ENCODE peak calls at places on chromosomes 4 and X, in nine cellular contexts. B is suprapubic skin, W is uterus, L is spleen, Q is right lobe of liver, U is breast epithelium, V is A549, H is esophagus muscularis mucosa, K is prostate gland. D is an unnamed sample.

GRCh38 chr4:88746186-88746585 is 48.6 kb upstream of the NAP1L5 start:
- DNase-seq in B (no peak), W (no peak), L (no peak), Q (no peak), U (no peak), V (no peak), H (no peak), K (no peak), D (no peak)

GRCh38 chr4:101306225-101306624 is 41.1 kb downstream of the PPP3CA start:
- DNase-seq in B (no peak), W (no peak), L (no peak), Q (no peak), U (no peak), V (no peak), H (no peak), K (no peak), D (no peak)

GRCh38 chr4:89836031-89836777 is 757 bp downstream of the SNCA start:
- DNase-seq in B (no peak), W (peak; percentile 24), L (no peak), Q (no peak), U (no peak), V (no peak), H (no peak), K (peak; percentile 5), D (no peak)

GRCh38 chrX:70442224-70442623 is 2.4 kb upstream of the DLG3 start:
- DNase-seq in B (no peak), W (no peak), L (no peak), Q (no peak), U (no peak), V (no peak), H (no peak), K (no peak), D (no peak)

GRCh38 chrX:102085706-102086105 is 39.8 kb upstream of the TCEAL2 start:
- DNase-seq in B (no peak), W (no peak), L (no peak), Q (no peak), U (no peak), V (no peak), H (no peak), K (no peak), D (no peak)

GRCh38 chr4:88938138-88938537 is 118.8 kb downstream of the FAM13A start:
- DNase-seq in B (no peak), W (no peak), L (no peak), Q (no peak), U (no peak), V (no peak), H (no peak), K (no peak), D (no peak)

GRCh38 chr4:126827669-126828068 is 805.1 kb upstream of the INTU start:
- DNase-seq in B (no peak), W (no peak), L (no peak), Q (no peak), U (no peak), V (no peak), H (no peak), K (no peak), D (no peak)

GRCh38 chr4:113951263-113951662 is 28.2 kb downstream of the ARSJ start:
- DNase-seq in B (no peak), W (no peak), L (no peak), Q (no peak), U (no peak), V (no peak), H (no peak), K (no peak), D (peak; percentile 23)

GRCh38 chr4:52983563-52984303 is 121.6 kb downstream of the RASL11B start:
- DNase-seq in B (no peak), W (no peak), L (no peak), Q (no peak), U (no peak), V (peak; percentile 10), H (no peak), K (peak; percentile 42), D (no peak)

DNA sequence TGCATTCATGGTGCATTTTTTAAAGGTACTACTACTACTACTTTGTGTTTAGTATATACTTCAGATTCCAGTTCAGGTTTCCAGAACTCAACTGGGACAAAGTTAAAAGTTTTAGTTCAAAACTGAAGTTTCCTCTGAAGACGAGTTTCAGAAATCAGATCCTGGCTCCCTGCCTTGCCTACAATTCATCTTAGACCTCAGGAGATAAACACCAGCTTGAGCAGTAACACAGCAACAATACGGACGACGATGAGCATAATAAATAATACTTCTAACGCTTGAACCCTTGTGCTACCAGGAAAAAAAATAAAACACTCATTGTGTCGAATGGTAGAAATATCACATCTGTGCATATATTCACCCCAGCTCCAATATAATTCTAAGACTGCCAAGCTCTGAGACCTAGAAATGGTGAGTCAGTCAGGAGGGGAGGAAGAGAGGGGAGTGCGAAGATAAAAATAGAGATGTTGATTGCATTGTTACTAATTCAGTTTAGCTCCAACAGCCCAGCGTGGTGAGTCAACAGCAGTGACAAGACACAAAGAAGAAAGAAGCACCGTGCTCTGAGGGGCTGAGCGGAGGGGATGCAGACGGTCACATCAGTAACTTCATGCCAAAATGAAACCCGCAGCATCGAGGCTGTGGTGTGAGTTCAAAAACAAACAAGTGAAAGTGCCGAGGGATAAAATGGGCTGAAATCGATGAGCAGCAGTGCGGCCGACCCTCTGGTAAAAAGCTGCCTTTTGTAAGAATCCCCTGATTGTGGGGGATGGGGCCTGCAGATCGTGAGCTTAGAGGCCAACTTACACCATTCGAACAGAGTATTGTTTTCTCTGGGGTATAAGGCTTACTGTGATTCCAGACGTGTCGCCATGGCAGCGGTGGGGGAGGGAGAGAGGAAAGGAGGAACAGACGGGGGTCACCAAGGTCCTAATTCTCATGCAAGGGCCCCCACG is 150.3 kb downstream of the MGST2 start:
- DNase-seq in B (no peak), W (peak; percentile 86), L (no peak), Q (no peak), U (no peak), V (no peak), H (no peak), K (no peak), D (peak; percentile 81)
- TF ChIP-seq POLR2A in B (no peak), W (no peak), L (no peak), Q (no peak), U (no peak), V (no peak), H (no peak), K (no peak), D (no peak)

DNA sequence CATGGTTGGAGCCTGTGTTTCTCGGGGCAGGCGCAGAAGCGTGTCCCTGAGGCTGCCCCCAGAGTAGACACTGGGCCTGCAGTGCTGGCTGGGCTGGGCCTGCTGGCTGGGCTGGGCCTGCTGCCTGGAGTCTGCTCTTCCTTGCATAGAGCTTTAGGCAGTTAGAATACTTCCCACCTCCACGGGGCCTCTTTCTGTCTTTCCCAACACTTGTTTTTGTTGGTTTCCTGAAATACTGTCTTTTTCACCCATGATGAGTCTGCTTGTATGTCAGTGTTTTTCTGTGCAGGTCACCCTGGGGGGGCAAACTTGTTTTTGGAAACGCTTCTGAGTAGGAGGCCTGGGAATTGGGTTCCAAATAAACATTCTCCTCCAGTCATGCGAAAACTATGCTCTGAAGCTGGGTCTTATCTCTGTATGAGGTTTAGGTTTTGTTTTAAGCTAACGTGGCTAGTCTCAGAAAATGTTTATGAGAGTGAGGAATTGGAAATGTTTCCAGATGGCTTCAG is 32.2 kb downstream of the TRMT44 start:
- DNase-seq in B (no peak), W (peak; percentile 89), L (no peak), Q (no peak), U (no peak), V (no peak), H (no peak), K (no peak), D (peak; percentile 64)
- H3K4me1 ChIP-seq in B (peaks cover 18% of the 10 kb centered on the region), W (peaks cover 19% of the 10 kb centered on the region), L (peaks cover 7% of the 10 kb centered on the region), Q (no peaks in the 10 kb centered on the region), U (peaks cover 4% of the 10 kb centered on the region), V (no peaks in the 10 kb centered on the region), H (peaks cover 28% of the 10 kb centered on the region), K (no peaks in the 10 kb centered on the region), D (peaks cover 23% of the 10 kb centered on the region)

GRCh38 chr4:107988763-107989035 is 990 bp upstream of the HADH start:
- DNase-seq in B (no peak), W (no peak), L (no peak), Q (no peak), U (no peak), V (no peak), H (no peak), K (peak; percentile 9), D (no peak)

GRCh38 chr4:107987916-107988762 is 1.6 kb upstream of the HADH start:
- DNase-seq in B (no peak), W (no peak), L (no peak), Q (no peak), U (no peak), V (no peak), H (no peak), K (peak; percentile 6), D (no peak)

GRCh38 chr4:107991945-107992625 is 2.4 kb downstream of the HADH start:
- DNase-seq in B (no peak), W (no peak), L (no peak), Q (no peak), U (no peak), V (no peak), H (no peak), K (no peak), D (no peak)

GRCh38 chr4:107989162-107989536 is 540 bp upstream of the HADH start:
- DNase-seq in B (no peak), W (no peak), L (no peak), Q (no peak), U (no peak), V (no peak), H (no peak), K (no peak), D (no peak)

DNA sequence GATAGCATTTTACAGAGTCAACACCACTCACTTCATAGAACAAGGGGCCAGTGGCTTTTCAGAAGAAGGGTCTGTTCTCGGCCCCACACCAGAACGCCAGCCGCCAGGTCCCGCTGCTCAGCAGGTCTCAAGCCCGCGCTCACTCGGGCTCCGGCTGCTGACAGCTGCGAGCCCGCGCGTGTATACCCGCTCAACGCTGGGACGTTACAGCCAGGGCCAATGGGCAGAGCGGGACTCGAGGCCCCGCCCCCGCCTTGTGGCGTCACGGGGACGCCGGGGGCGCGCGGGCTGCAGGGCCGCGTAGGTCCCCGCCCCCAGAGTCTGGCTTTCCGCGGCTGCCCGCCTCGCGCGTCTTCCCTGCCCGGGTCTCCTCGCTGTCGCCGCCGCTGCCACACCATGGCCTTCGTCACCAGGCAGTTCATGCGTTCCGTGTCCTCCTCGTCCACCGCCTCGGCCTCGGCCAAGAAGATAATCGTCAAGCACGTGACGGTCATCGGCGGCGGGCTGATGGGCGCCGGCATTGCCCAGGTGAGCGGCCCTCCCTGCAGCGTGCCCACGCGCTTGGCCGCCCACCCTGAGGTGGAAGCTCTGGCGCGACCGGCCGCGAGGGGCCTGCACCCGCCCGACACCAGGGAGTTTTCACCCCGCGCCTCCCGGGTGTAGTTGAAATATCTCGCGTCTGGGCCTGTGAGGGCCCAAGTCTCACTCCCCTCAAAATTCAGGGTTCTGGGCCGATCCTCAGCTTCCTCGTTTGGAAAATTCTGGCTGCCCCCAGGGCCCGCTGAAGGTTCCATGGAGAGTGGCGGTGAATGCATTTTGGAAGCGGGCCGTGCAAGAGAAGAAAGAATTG is at the start of gene HADH:
- DNase-seq in B (peak; percentile 95), W (peak; percentile 91), L (peak; percentile 99), Q (peak; percentile 97), U (peak; percentile 90), V (peak; percentile 83), H (peak; percentile 98), K (peak; percentile 95), D (peak; percentile 97)
- TF ChIP-seq POLR2A in B (peak; percentile 16), W (peak; percentile 94), L (peak; percentile 45), Q (peak; percentile 98), U (peak; percentile 75), V (peak; percentile 46), H (peak; percentile 86), K (peak; percentile 92), D (peak; percentile 60)

DNA sequence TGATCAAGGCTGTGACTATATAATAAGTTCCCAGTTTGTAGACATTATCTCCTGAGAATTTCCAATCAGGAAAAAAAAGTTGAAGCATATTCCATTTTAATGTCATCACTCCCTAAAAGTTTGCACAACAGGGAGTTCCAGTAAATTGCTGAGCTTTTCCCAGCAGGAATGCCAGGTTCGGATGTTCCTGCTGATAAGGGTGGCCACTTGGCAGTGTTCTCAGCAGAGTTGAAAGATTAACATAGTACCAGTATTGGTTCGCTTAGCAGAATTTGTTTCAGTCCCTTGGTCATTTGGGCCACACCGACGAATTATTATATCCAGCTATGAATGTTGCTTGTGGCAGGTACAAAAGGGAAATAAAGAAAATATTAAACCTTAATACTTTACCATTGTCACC is 5.2 kb upstream of the CXCL2 start:
- DNase-seq in B (no peak), W (peak; percentile 27), L (no peak), Q (peak; percentile 62), U (no peak), V (no peak), H (no peak), K (no peak), D (no peak)
- H3K4me1 ChIP-seq in B (peaks cover 16% of the 10 kb centered on the region), W (no peaks in the 10 kb centered on the region), L (peaks cover 18% of the 10 kb centered on the region), Q (no peaks in the 10 kb centered on the region), U (peaks cover 3% of the 10 kb centered on the region), V (peaks cover 75% of the 10 kb centered on the region), H (peaks cover 12% of the 10 kb centered on the region), K (no peaks in the 10 kb centered on the region), D (no peaks in the 10 kb centered on the region)

D was measured in testis.